ENCODE peak calls at places on chromosomes 7 and 10, in ten cellular contexts. M is WERI-Rb-1; C is Panc1; E is mesenchymal stem cell; A is left ventricle myocardium inferior; W is CD8-positive, alpha-beta T cell; X is adrenal gland; Y is neural progenitor cell; L is AG04450; K is right atrium auricular region. I is an unnamed sample.

GRCh38 chr7:55063633-55064032 is 44.8 kb downstream of the EGFR start:
- DNase-seq in M (no peak), C (no peak), E (peak; percentile 72), A (no peak), W (no peak), X (no peak), Y (no peak), L (no peak), K (peak; percentile 40), I (no peak)

GRCh38 chr10:101837753-101838152 is 5.8 kb downstream of the KCNIP2 start:
- DNase-seq in M (no peak), C (no peak), E (no peak), A (no peak), W (no peak), X (peak; percentile 30), Y (no peak), L (no peak), K (no peak), I (no peak)

GRCh38 chr7:95396136-95397032 is at the start of gene PON3:
- DNase-seq in M (no peak), C (peak; percentile 61), E (no peak), A (no peak), W (peak; percentile 7), X (no peak), Y (no peak), L (no peak), K (no peak), I (peak; percentile 55)

GRCh38 chr7:141654551-141654950 is 47.4 kb downstream of the DENND11 start:
- DNase-seq in M (peak; percentile 79), C (peak; percentile 59), E (peak; percentile 78), A (no peak), W (peak; percentile 61), X (peak; percentile 84), Y (peak; percentile 88), L (peak; percentile 33), K (no peak), I (peak; percentile 80)

GRCh38 chr7:42832672-42833071 is 79.2 kb downstream of the C7orf25 start:
- DNase-seq in M (no peak), C (no peak), E (no peak), A (no peak), W (no peak), X (no peak), Y (no peak), L (no peak), K (no peak), I (no peak)

GRCh38 chr10:114648368-114648767 is 9.7 kb downstream of the ABLIM1 start:
- DNase-seq in M (no peak), C (no peak), E (peak; percentile 70), A (no peak), W (no peak), X (peak; percentile 85), Y (no peak), L (peak; percentile 71), K (no peak), I (no peak)

GRCh38 chr7:105693576-105693975 is 112.3 kb upstream of the EFCAB10 start:
- DNase-seq in M (no peak), C (no peak), E (no peak), A (no peak), W (no peak), X (no peak), Y (no peak), L (no peak), K (no peak), I (no peak)

GRCh38 chr10:124697837-124698559 is 46.2 kb downstream of the FAM53B start:
- DNase-seq in M (peak; percentile 27), C (no peak), E (no peak), A (no peak), W (peak; percentile 36), X (no peak), Y (peak; percentile 29), L (no peak), K (no peak), I (peak; percentile 79)

GRCh38 chr7:91543646-91544045 is 279.4 kb downstream of the FZD1 start:
- DNase-seq in M (no peak), C (no peak), E (no peak), A (no peak), W (no peak), X (no peak), Y (no peak), L (no peak), K (no peak), I (no peak)

GRCh38 chr7:80760292-80760691 is 121.8 kb downstream of the CD36 start:
- DNase-seq in M (no peak), C (no peak), E (peak; percentile 52), A (no peak), W (no peak), X (no peak), Y (peak; percentile 66), L (no peak), K (no peak), I (no peak)

GRCh38 chr10:22473459-22473858 is 128.2 kb downstream of the SPAG6 start:
- DNase-seq in M (no peak), C (no peak), E (no peak), A (no peak), W (no peak), X (no peak), Y (no peak), L (no peak), K (no peak), I (no peak)
- H3K27me3 ChIP-seq in M (no peaks in the 10 kb centered on the region), C (peaks cover 26% of the 10 kb centered on the region), E (peaks cover 75% of the 10 kb centered on the region), A (peaks cover 83% of the 10 kb centered on the region), W (peaks cover 43% of the 10 kb centered on the region), X (peaks cover 69% of the 10 kb centered on the region), Y (peaks cover 94% of the 10 kb centered on the region), L (peaks cover 49% of the 10 kb centered on the region), K (peaks cover 33% of the 10 kb centered on the region), I (peaks cover 67% of the 10 kb centered on the region)

GRCh38 chr7:30143748-30144251 is 9.0 kb downstream of the MTURN start:
- DNase-seq in M (no peak), C (no peak), E (no peak), A (no peak), W (peak; percentile 17), X (no peak), Y (no peak), L (no peak), K (no peak), I (no peak)
- H3K4me3 ChIP-seq in M (no peak overlapping the region), C (no peak overlapping the region), E (no peak overlapping the region), A (no peak overlapping the region), W (no peak overlapping the region), X (no peak overlapping the region), Y (no peak overlapping the region), L (no peak overlapping the region), K (no peak overlapping the region), I (no peak overlapping the region)

GRCh38 chr7:157779206-157779605 is 442.4 kb downstream of the DNAJB6 start:
- DNase-seq in M (no peak), C (no peak), E (no peak), A (no peak), W (no peak), X (no peak), Y (no peak), L (no peak), K (no peak), I (no peak)
- H3K27me3 ChIP-seq in M (peaks cover 3% of the 10 kb centered on the region), C (peaks cover 4% of the 10 kb centered on the region), E (no peaks in the 10 kb centered on the region), A (peaks cover 57% of the 10 kb centered on the region), W (no peaks in the 10 kb centered on the region), X (no peaks in the 10 kb centered on the region), Y (peaks cover 29% of the 10 kb centered on the region), L (no peaks in the 10 kb centered on the region), K (no peaks in the 10 kb centered on the region), I (peaks cover 2% of the 10 kb centered on the region)

GRCh38 chr10:71970869-71971268 is 6.7 kb downstream of the CHST3 start:
- DNase-seq in M (no peak), C (no peak), E (no peak), A (no peak), W (no peak), X (no peak), Y (no peak), L (no peak), K (no peak), I (peak; percentile 28)
- H3K4me3 ChIP-seq in M (no peak overlapping the region), C (peak overlapping the region; percentile 27), E (no peak overlapping the region), A (no peak overlapping the region), W (no peak overlapping the region), X (no peak overlapping the region), Y (no peak overlapping the region), L (no peak overlapping the region), K (no peak overlapping the region), I (no peak overlapping the region)

GRCh38 chr10:132793871-132794849 is 8.2 kb upstream of the NKX6-2 start:
- DNase-seq in M (peak; percentile 90), C (no peak), E (no peak), A (no peak), W (no peak), X (no peak), Y (peak; percentile 19), L (no peak), K (no peak), I (peak; percentile 80)

GRCh38 chr10:132790934-132791829 is 5.2 kb upstream of the NKX6-2 start:
- DNase-seq in M (no peak), C (no peak), E (no peak), A (no peak), W (no peak), X (no peak), Y (no peak), L (no peak), K (no peak), I (no peak)

GRCh38 chr10:132793213-132793612 is 7.3 kb upstream of the NKX6-2 start:
- DNase-seq in M (no peak), C (no peak), E (no peak), A (no peak), W (no peak), X (no peak), Y (no peak), L (no peak), K (no peak), I (no peak)

GRCh38 chr10:132790470-132790869 is 4.5 kb upstream of the NKX6-2 start:
- DNase-seq in M (no peak), C (no peak), E (no peak), A (no peak), W (no peak), X (no peak), Y (no peak), L (no peak), K (no peak), I (no peak)

GRCh38 chr10:132792796-132793195 is 6.8 kb upstream of the NKX6-2 start:
- DNase-seq in M (no peak), C (no peak), E (no peak), A (no peak), W (no peak), X (no peak), Y (no peak), L (no peak), K (no peak), I (no peak)
- H3K27me3 ChIP-seq in M (peaks cover 22% of the 10 kb centered on the region), C (no peaks in the 10 kb centered on the region), E (peaks cover 58% of the 10 kb centered on the region), A (peaks cover 88% of the 10 kb centered on the region), W (no peaks in the 10 kb centered on the region), X (peaks cover 22% of the 10 kb centered on the region), Y (peaks cover 72% of the 10 kb centered on the region), L (peaks cover 37% of the 10 kb centered on the region), K (no peaks in the 10 kb centered on the region), I (peaks cover 26% of the 10 kb centered on the region)